ENCODE peak calls at places on chromosomes 3 and 15, in six cellular contexts. One of them, this sample, is unnamed. For H3K4me1, the result is how much of the 10 kb centered on the place peaks cover.

GRCh38 chr3:128482857-128483656 is 9.9 kb downstream of the GATA2 start:
- DNase-seq in cardiac muscle cell: peak
- DNase-seq in GM23338: peak
- DNase-seq in heart right ventricle: peak
- DNase-seq in upper lobe of right lung: no peak
- DNase-seq in MM.1S: no peak
- DNase-seq in this sample: peak

GRCh38 chr15:71826196-71826595 is 15.8 kb downstream of the NR2E3 start:
- DNase-seq in GM23338: peak
- DNase-seq in upper lobe of right lung: no peak
- DNase-seq in MM.1S: no peak
- DNase-seq in heart right ventricle: no peak
- DNase-seq in cardiac muscle cell: no peak
- DNase-seq in this sample: no peak

GRCh38 chr3:138881233-138881632 is 46.5 kb upstream of the PIK3CB start:
- DNase-seq in upper lobe of right lung: no peak
- DNase-seq in GM23338: no peak
- DNase-seq in cardiac muscle cell: no peak
- DNase-seq in heart right ventricle: no peak
- DNase-seq in MM.1S: no peak
- DNase-seq in this sample: no peak

GRCh38 chr3:57006949-57007419 is 53.5 kb upstream of the SPATA12 start:
- DNase-seq in GM23338: peak
- DNase-seq in heart right ventricle: no peak
- DNase-seq in upper lobe of right lung: no peak
- DNase-seq in MM.1S: no peak
- DNase-seq in cardiac muscle cell: peak
- DNase-seq in this sample: peak

GRCh38 chr3:188832146-188832545 is 339.6 kb upstream of the TPRG1 start:
- DNase-seq in MM.1S: no peak
- DNase-seq in cardiac muscle cell: no peak
- DNase-seq in heart right ventricle: no peak
- DNase-seq in upper lobe of right lung: no peak
- DNase-seq in GM23338: no peak
- DNase-seq in this sample: no peak

GRCh38 chr3:58434511-58434910 is 879 bp upstream of the PDHB start:
- DNase-seq in cardiac muscle cell: no peak
- DNase-seq in upper lobe of right lung: no peak
- DNase-seq in heart right ventricle: no peak
- DNase-seq in GM23338: peak
- DNase-seq in MM.1S: no peak
- DNase-seq in this sample: no peak

GRCh38 chr15:74203914-74204431 is 1.4 kb upstream of the STRA6 start:
- DNase-seq in cardiac muscle cell: peak
- DNase-seq in upper lobe of right lung: no peak
- DNase-seq in heart right ventricle: peak
- DNase-seq in MM.1S: no peak
- DNase-seq in GM23338: peak
- DNase-seq in this sample: no peak

GRCh38 chr3:157134620-157135191 is 25.2 kb downstream of the CCNL1 start:
- DNase-seq in cardiac muscle cell: no peak
- DNase-seq in upper lobe of right lung: no peak
- DNase-seq in GM23338: no peak
- DNase-seq in MM.1S: peak
- DNase-seq in heart right ventricle: no peak
- DNase-seq in this sample: no peak

GRCh38 chr3:40768536-40768935 is 243.8 kb downstream of the ZNF621 start:
- DNase-seq in MM.1S: no peak
- DNase-seq in cardiac muscle cell: no peak
- DNase-seq in heart right ventricle: no peak
- DNase-seq in upper lobe of right lung: no peak
- DNase-seq in GM23338: no peak
- DNase-seq in this sample: no peak

GRCh38 chr15:69576035-69576526 is 123.5 kb downstream of the RPLP1 start:
- DNase-seq in upper lobe of right lung: peak
- DNase-seq in heart right ventricle: peak
- DNase-seq in cardiac muscle cell: peak
- DNase-seq in MM.1S: peak
- DNase-seq in GM23338: peak
- DNase-seq in this sample: peak

GRCh38 chr15:41894791-41895463 is 1.1 kb upstream of the SPTBN5 start:
- DNase-seq in cardiac muscle cell: peak
- DNase-seq in MM.1S: no peak
- DNase-seq in heart right ventricle: peak
- DNase-seq in GM23338: peak
- DNase-seq in upper lobe of right lung: peak
- DNase-seq in this sample: peak

GRCh38 chr3:55165704-55166103 is 237.8 kb upstream of the LRTM1 start:
- DNase-seq in heart right ventricle: no peak
- DNase-seq in upper lobe of right lung: no peak
- DNase-seq in cardiac muscle cell: no peak
- DNase-seq in MM.1S: no peak
- DNase-seq in GM23338: no peak
- DNase-seq in this sample: no peak

GRCh38 chr3:67005974-67006373 is 7.9 kb downstream of the KBTBD8 start:
- DNase-seq in heart right ventricle: no peak
- DNase-seq in GM23338: no peak
- DNase-seq in MM.1S: no peak
- DNase-seq in upper lobe of right lung: no peak
- DNase-seq in cardiac muscle cell: no peak
- DNase-seq in this sample: no peak
- H3K27ac ChIP-seq in heart right ventricle: peak
- H3K27ac ChIP-seq in GM23338: no peak
- H3K27ac ChIP-seq in MM.1S: no peak
- H3K27ac ChIP-seq in upper lobe of right lung: no peak
- H3K27ac ChIP-seq in cardiac muscle cell: peak
- H3K27ac ChIP-seq in this sample: no peak

DNA sequence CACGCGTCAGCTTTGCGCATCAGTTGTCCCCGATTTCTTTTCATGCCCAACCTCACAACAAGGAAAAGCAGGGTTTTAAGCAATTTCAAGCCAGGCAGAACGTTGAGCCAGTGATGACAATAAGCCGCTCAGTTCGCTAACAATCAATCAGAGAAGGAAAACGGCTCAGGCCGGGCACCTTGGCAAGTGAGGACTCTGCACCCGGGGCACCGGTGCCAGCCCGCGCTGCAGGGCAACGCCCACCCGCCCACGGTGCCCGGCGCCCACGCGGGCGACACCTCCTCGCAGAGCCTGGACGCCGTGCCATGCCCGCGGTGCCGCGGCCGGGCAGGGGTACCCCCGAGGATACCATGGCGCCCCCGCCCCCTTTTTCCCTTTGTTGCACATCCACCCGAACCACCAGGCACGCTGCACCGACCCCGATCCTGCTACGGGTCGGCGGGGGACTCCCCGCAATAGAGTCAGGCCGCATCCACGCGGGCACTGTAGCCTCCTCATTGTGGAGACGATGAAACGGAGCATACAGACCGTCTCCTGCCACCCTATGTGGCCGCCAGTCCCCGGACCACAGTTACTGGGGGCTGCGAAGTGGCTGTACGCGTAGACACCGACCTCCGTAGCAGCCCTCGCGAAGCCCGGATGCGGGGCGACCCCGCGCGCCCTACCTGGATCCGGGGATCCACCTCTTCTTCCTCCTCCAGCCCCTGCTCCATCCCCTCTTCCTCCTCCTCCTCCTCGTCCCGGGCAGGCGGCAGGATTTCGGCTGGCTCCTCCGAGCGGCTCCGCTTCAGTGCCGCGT is 581 bp downstream of the SH3BP5 start:
- DNase-seq in heart right ventricle: no peak
- DNase-seq in cardiac muscle cell: no peak
- DNase-seq in GM23338: peak
- DNase-seq in upper lobe of right lung: peak
- DNase-seq in MM.1S: peak
- DNase-seq in this sample: peak
- H3K4me1 ChIP-seq in heart right ventricle: half or more
- H3K4me1 ChIP-seq in cardiac muscle cell: under half
- H3K4me1 ChIP-seq in GM23338: under half
- H3K4me1 ChIP-seq in upper lobe of right lung: under half
- H3K4me1 ChIP-seq in MM.1S: under half
- H3K4me1 ChIP-seq in this sample: half or more

DNA sequence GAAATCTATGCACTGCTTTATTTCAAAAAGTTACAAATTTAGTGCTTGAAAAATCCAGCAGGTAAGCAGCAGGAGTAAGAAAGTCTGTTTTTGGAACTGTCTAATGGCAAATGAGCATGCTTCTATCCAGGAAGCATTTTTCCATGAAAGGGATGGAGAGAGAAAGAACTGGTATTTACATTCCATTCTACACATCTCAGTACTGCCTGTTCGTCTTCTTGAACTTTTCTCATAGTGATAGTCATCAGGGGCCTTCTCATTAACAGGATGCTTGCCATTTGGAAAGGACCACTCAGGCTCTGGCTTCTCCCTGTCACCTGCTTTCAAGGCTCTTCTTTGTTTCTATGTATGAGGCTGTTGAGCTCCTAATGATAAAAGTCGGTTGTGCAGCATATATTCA is 267.3 kb upstream of the IL12A start:
- DNase-seq in upper lobe of right lung: no peak
- DNase-seq in cardiac muscle cell: no peak
- DNase-seq in GM23338: no peak
- DNase-seq in heart right ventricle: no peak
- DNase-seq in MM.1S: peak
- DNase-seq in this sample: no peak
- H3K27ac ChIP-seq in upper lobe of right lung: no peak
- H3K27ac ChIP-seq in cardiac muscle cell: no peak
- H3K27ac ChIP-seq in GM23338: no peak
- H3K27ac ChIP-seq in heart right ventricle: no peak
- H3K27ac ChIP-seq in MM.1S: no peak
- H3K27ac ChIP-seq in this sample: no peak

GRCh38 chr3:180918542-180918941 is 6.1 kb downstream of the FXR1 start:
- DNase-seq in upper lobe of right lung: no peak
- DNase-seq in heart right ventricle: no peak
- DNase-seq in GM23338: no peak
- DNase-seq in cardiac muscle cell: no peak
- DNase-seq in MM.1S: peak
- DNase-seq in this sample: no peak
- H3K4me1 ChIP-seq in upper lobe of right lung: under half
- H3K4me1 ChIP-seq in heart right ventricle: under half
- H3K4me1 ChIP-seq in GM23338: under half
- H3K4me1 ChIP-seq in cardiac muscle cell: under half
- H3K4me1 ChIP-seq in MM.1S: under half
- H3K4me1 ChIP-seq in this sample: under half

DNA sequence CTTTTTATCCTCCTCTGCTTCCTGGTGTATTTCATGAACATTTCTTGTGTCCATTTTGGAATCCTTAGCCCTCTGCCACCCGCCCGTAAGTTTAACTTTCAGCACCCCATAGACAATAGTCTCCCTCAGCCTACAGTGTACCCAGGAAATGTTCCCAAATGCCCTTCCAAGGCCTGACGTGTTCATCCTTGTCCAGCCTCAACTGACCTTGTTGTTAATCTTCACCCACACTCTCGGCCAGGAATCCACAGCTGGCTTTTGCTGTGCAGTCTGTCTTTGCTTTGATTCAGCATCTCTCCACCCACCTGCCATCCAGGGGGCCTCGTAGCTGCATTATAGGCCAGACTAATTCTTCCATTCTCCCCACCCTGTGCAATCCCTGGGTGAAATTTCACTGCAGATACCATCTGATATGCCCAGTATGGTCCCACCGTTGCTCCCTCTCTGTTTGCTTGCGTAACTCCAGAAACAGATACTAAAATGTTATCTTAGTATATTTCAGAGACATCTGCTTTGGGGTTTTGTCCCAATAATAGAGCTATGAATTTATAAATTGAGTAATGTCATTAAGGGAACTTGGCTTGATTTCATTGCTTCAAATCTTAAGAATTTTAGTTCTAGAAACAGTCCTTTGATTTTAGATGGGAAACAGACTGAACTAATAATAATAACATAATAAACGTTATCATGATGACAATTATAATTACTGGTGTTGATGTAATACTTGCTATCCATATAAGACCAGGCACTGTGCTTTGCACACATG is 16.6 kb downstream of the GUCA1C start:
- DNase-seq in cardiac muscle cell: no peak
- DNase-seq in heart right ventricle: peak
- DNase-seq in MM.1S: no peak
- DNase-seq in upper lobe of right lung: no peak
- DNase-seq in GM23338: no peak
- DNase-seq in this sample: no peak
- H3K27ac ChIP-seq in cardiac muscle cell: no peak
- H3K27ac ChIP-seq in heart right ventricle: no peak
- H3K27ac ChIP-seq in MM.1S: no peak
- H3K27ac ChIP-seq in upper lobe of right lung: no peak
- H3K27ac ChIP-seq in GM23338: no peak
- H3K27ac ChIP-seq in this sample: no peak

GRCh38 chr3:141407817-141408216 is 39.5 kb downstream of the ZBTB38 start:
- DNase-seq in MM.1S: peak
- DNase-seq in upper lobe of right lung: no peak
- DNase-seq in heart right ventricle: no peak
- DNase-seq in cardiac muscle cell: no peak
- DNase-seq in GM23338: no peak
- DNase-seq in this sample: no peak
- H3K4me1 ChIP-seq in MM.1S: half or more
- H3K4me1 ChIP-seq in upper lobe of right lung: half or more
- H3K4me1 ChIP-seq in heart right ventricle: half or more
- H3K4me1 ChIP-seq in cardiac muscle cell: under half
- H3K4me1 ChIP-seq in GM23338: under half
- H3K4me1 ChIP-seq in this sample: half or more

DNA sequence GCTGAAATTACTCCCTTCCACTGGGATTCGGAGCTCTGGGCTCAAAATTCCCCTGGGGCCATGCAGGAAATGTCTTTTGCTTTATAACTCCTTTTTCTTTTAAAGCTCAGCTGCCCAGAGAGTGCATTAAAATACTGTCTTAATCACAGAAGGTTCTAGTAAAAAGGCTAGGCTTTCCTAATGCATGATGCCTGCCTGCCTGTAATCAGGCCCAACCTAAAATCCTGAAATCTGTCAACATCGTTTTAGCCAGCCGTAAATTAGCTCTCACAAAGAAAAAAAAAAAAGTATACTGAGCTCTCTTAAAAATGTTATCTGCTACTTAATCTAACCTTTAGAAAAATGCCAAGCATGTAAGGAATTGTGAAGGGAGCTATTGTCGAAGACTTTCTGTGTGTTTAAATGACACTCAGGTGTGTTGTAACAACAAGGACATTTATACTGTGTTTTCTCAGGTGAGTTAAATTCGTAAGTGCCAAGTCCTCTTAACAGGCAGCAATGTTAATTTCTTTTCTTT is 26.4 kb downstream of the RARB start:
- DNase-seq in upper lobe of right lung: no peak
- DNase-seq in heart right ventricle: no peak
- DNase-seq in cardiac muscle cell: no peak
- DNase-seq in MM.1S: no peak
- DNase-seq in GM23338: peak
- DNase-seq in this sample: no peak
- H3K27ac ChIP-seq in upper lobe of right lung: peak
- H3K27ac ChIP-seq in heart right ventricle: peak
- H3K27ac ChIP-seq in cardiac muscle cell: peak
- H3K27ac ChIP-seq in MM.1S: no peak
- H3K27ac ChIP-seq in GM23338: peak
- H3K27ac ChIP-seq in this sample: peak

DNA sequence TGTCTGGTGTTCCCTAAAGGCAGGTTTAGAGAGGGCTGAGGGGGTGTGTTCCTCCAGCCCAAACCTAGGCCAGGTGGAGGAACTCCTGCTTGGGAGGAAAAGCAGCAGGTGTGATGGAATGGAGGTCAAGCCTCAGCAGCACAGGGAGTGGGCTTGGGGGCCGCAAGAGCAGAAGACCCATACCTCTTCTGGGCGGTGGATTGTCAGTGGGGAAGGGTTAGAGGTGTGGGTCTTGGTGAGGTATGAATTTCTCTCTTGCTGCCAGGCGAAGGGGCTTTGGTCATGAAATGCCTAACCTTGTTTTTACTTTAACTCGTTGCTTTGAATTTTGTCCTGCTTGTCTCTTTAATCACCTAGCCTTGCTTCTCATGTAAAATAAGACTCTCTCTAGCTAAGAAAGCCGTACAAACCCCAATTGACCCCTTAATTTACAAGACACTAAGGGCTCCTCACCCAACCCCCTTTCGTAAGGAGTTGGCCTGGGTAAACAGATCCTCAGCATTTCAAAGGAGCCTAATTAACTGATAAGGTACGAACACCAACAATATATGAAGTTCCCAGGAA is 38.9 kb downstream of the DHX30 start:
- DNase-seq in MM.1S: no peak
- DNase-seq in cardiac muscle cell: no peak
- DNase-seq in upper lobe of right lung: no peak
- DNase-seq in heart right ventricle: no peak
- DNase-seq in GM23338: peak
- DNase-seq in this sample: no peak
- H3K4me1 ChIP-seq in MM.1S: under half
- H3K4me1 ChIP-seq in cardiac muscle cell: under half
- H3K4me1 ChIP-seq in upper lobe of right lung: under half
- H3K4me1 ChIP-seq in heart right ventricle: under half
- H3K4me1 ChIP-seq in GM23338: under half
- H3K4me1 ChIP-seq in this sample: under half

This sample was measured in lower lobe of right lung.